ENCODE peak calls at places on chromosomes 2 and 18, in ten cellular contexts. C is Kasumi-1; F is GM10248; M is neuronal stem cell; U is omental fat pad; H is NCI-H748 treated with DMSO at 0.1 percent for 48 hours; G is NCI-H1930; B is central memory CD4-positive, alpha-beta T cell; R is naive thymus-derived CD8-positive, alpha-beta T cell; D is CD8-positive, alpha-beta memory T cell. O is an unnamed sample.

GRCh38 chr2:25055521-25055920 is 13.6 kb downstream of the EFR3B start:
- DNase-seq in R (no peak), G (no peak), U (no peak), F (no peak), M (no peak), C (no peak), H (no peak), B (no peak), D (no peak), O (no peak)

GRCh38 chr2:187165936-187166335 is 282.1 kb downstream of the CALCRL start:
- DNase-seq in R (no peak), G (no peak), M (no peak), U (no peak), H (no peak), F (no peak), C (no peak), D (no peak), B (no peak), O (no peak)

GRCh38 chr2:19786408-19787058 is 115.2 kb downstream of the TTC32 start:
- DNase-seq in F (no peak), R (no peak), G (no peak), C (peak; percentile 30), D (no peak), U (no peak), B (no peak), M (no peak), H (no peak), O (peak; percentile 58)

GRCh38 chr18:37381554-37381953 is 184.0 kb downstream of the CELF4 start:
- DNase-seq in F (no peak), C (no peak), D (no peak), B (no peak), H (no peak), M (no peak), G (no peak), R (no peak), U (no peak), O (no peak)

GRCh38 chr18:49563130-49563540 is 1.3 kb downstream of the LIPG start:
- DNase-seq in R (no peak), F (no peak), D (no peak), B (no peak), C (no peak), G (no peak), U (no peak), H (no peak), M (no peak), O (no peak)

GRCh38 chr2:88811238-88811637 is 119.8 kb downstream of the RPIA start:
- DNase-seq in B (no peak), H (no peak), C (no peak), F (no peak), G (no peak), U (no peak), M (no peak), R (no peak), D (no peak), O (no peak)

GRCh38 chr2:58081000-58081399 is 34.4 kb downstream of the VRK2 start:
- DNase-seq in G (no peak), U (no peak), D (no peak), R (no peak), H (no peak), B (no peak), F (no peak), M (no peak), C (no peak), O (no peak)

GRCh38 chr2:6352906-6353515 is 512.7 kb downstream of the CMPK2 start:
- DNase-seq in F (no peak), C (no peak), G (no peak), R (no peak), M (peak; percentile 42), B (no peak), H (peak; percentile 9), U (no peak), D (no peak), O (no peak)

GRCh38 chr2:176035013-176035691 is 33.1 kb upstream of the LNPK start:
- DNase-seq in H (no peak), U (no peak), M (no peak), C (no peak), D (no peak), R (no peak), G (no peak), B (no peak), F (no peak), O (no peak)

GRCh38 chr2:204364860-204365530 is 180.3 kb upstream of the PARD3B start:
- DNase-seq in R (no peak), F (no peak), B (no peak), D (no peak), G (no peak), U (no peak), C (no peak), H (no peak), M (no peak), O (no peak)

GRCh38 chr18:62769216-62769615 is 53.9 kb downstream of the PHLPP1 start:
- DNase-seq in M (no peak), U (no peak), B (no peak), G (no peak), H (no peak), D (no peak), C (no peak), R (no peak), F (no peak), O (no peak)

GRCh38 chr2:39609917-39610316 is 55.8 kb upstream of the TMEM178A start:
- DNase-seq in R (no peak), D (no peak), G (no peak), B (no peak), C (no peak), F (no peak), M (no peak), U (no peak), H (no peak), O (no peak)

GRCh38 chr18:45713239-45713638 is 10.7 kb upstream of the SLC14A1 start:
- DNase-seq in F (no peak), B (no peak), M (no peak), H (no peak), R (no peak), D (no peak), G (no peak), U (no peak), C (no peak), O (no peak)

GRCh38 chr2:103959174-103960125 is 894.5 kb upstream of the POU3F3 start:
- DNase-seq in M (peak; percentile 54), D (no peak), R (no peak), C (peak; percentile 79), B (no peak), U (no peak), F (peak; percentile 5), G (peak; percentile 32), H (peak; percentile 28), O (no peak)

GRCh38 chr2:39657538-39657937 is 8.2 kb upstream of the TMEM178A start:
- DNase-seq in H (no peak), M (no peak), C (no peak), R (no peak), D (no peak), F (no peak), B (no peak), U (no peak), G (no peak), O (no peak)

GRCh38 chr2:15084826-15085489 is 452.4 kb downstream of the LRATD1 start:
- DNase-seq in C (no peak), B (no peak), D (no peak), G (no peak), R (no peak), H (no peak), F (no peak), U (no peak), M (no peak), O (no peak)

GRCh38 chr2:174048238-174048637 is 83.1 kb upstream of the SP3 start:
- DNase-seq in M (no peak), B (no peak), G (no peak), U (no peak), D (no peak), R (no peak), C (no peak), H (no peak), F (peak; percentile 45), O (no peak)

GRCh38 chr18:71529708-71530303 is 1014.3 kb downstream of the CBLN2 start:
- DNase-seq in U (no peak), G (no peak), H (no peak), M (no peak), F (no peak), C (no peak), B (no peak), D (no peak), R (no peak), O (no peak)

GRCh38 chr2:19356545-19357382 is 1.7 kb downstream of the OSR1 start:
- DNase-seq in F (peak; percentile 18), H (no peak), U (no peak), D (no peak), M (no peak), B (no peak), C (no peak), R (no peak), G (no peak), O (no peak)

GRCh38 chr2:180571559-180571958 is 408.8 kb upstream of the UBE2E3 start:
- DNase-seq in G (no peak), C (no peak), D (no peak), B (no peak), F (no peak), R (no peak), H (no peak), M (no peak), U (no peak), O (no peak)

GRCh38 chr18:57915848-57916596 is 112.9 kb upstream of the ATP8B1 start:
- DNase-seq in R (no peak), F (no peak), B (no peak), D (no peak), U (no peak), G (no peak), H (peak; percentile 72), M (peak; percentile 17), C (peak; percentile 26), O (peak; percentile 28)

GRCh38 chr2:176709541-176709951 is 440.3 kb downstream of the MTX2 start:
- DNase-seq in B (no peak), F (no peak), M (no peak), C (no peak), H (no peak), G (no peak), D (no peak), R (no peak), U (no peak), O (no peak)

GRCh38 chr18:51193621-51194287 is 3.7 kb downstream of the MEX3C start:
- DNase-seq in H (no peak), B (no peak), G (no peak), D (no peak), F (no peak), M (no peak), R (no peak), U (no peak), C (no peak), O (no peak)

GRCh38 chr2:38127277-38127676 is 51.3 kb upstream of the CYP1B1 start:
- DNase-seq in F (no peak), B (no peak), G (no peak), U (no peak), D (no peak), H (no peak), C (no peak), M (no peak), R (no peak), O (no peak)

GRCh38 chr18:63264871-63265270 is 54.7 kb downstream of the BCL2 start:
- DNase-seq in D (no peak), H (peak; percentile 56), F (no peak), B (no peak), G (no peak), U (no peak), R (no peak), M (no peak), C (no peak), O (no peak)

GRCh38 chr18:62324917-62325805 is at the start of gene TNFRSF11A:
- DNase-seq in U (no peak), M (no peak), H (no peak), D (peak; percentile 59), R (peak; percentile 31), F (peak; percentile 87), G (peak; percentile 56), C (no peak), B (peak; percentile 63), O (no peak)

GRCh38 chr2:88210132-88211004 is 40.2 kb downstream of the THNSL2 start:
- DNase-seq in D (no peak), M (no peak), R (no peak), B (no peak), C (no peak), U (no peak), F (no peak), G (no peak), H (no peak), O (no peak)

GRCh38 chr2:24971300-24971549 is 530 bp downstream of the DNAJC27 start:
- DNase-seq in U (peak; percentile 29), D (no peak), H (no peak), G (no peak), C (no peak), M (no peak), B (no peak), F (no peak), R (no peak), O (no peak)